ENCODE peak calls at places on chromosomes 16 and 17, in five cellular contexts. C, M, L, H and D are unnamed samples.

GRCh38 chr17:5203908-5204294 is 12.2 kb upstream of the ZNF594 start:
- DNase-seq in L (peak), H (no peak), M (no peak), C (peak), D (no peak)

GRCh38 chr16:28869201-28869600 is 5.6 kb downstream of the SH2B1 start:
- DNase-seq in L (no peak), H (no peak), M (no peak), C (no peak), D (no peak)

GRCh38 chr16:86509759-86510464 is 415 bp upstream of the FOXF1 start:
- DNase-seq in H (no peak), L (peak), M (no peak), C (no peak), D (no peak)

GRCh38 chr17:59892251-59892848 is 393 bp downstream of the TUBD1 start:
- DNase-seq in M (no peak), C (no peak), L (no peak), H (no peak), D (no peak)

GRCh38 chr17:68613739-68614298 is 12.7 kb upstream of the FAM20A start:
- DNase-seq in L (peak), M (peak), C (no peak), H (no peak), D (peak)

GRCh38 chr17:42246515-42246914 is 29.7 kb downstream of the STAT5B start:
- DNase-seq in H (no peak), L (no peak), C (no peak), M (no peak), D (no peak)

GRCh38 chr17:17445925-17446665 is 30.7 kb upstream of the MED9 start:
- DNase-seq in L (peak), C (peak), M (peak), H (no peak), D (no peak)

GRCh38 chr17:68182940-68183551 is 64.8 kb upstream of the AMZ2 start:
- DNase-seq in L (no peak), M (no peak), H (no peak), C (no peak), D (peak)

GRCh38 chr17:20965492-20965891 is 77.3 kb downstream of the USP22 start:
- DNase-seq in H (no peak), L (no peak), C (no peak), M (no peak), D (no peak)

GRCh38 chr17:43169561-43170139 is 1.4 kb upstream of the NBR1 start:
- DNase-seq in M (peak), L (peak), C (peak), H (no peak), D (no peak)

GRCh38 chr16:72740346-72740745 is 307.6 kb downstream of the ZFHX3 start:
- DNase-seq in H (no peak), C (no peak), M (no peak), L (no peak), D (no peak)

GRCh38 chr17:78899361-78900260 is 3.4 kb downstream of the CEP295NL start:
- DNase-seq in M (no peak), H (no peak), L (peak), C (no peak), D (no peak)

GRCh38 chr16:89187337-89188063 is 12.8 kb downstream of the SLC22A31 start:
- DNase-seq in L (peak), C (no peak), H (peak), M (no peak), D (peak)

GRCh38 chr17:7634384-7634783 is 4.4 kb downstream of the SHBG start:
- DNase-seq in L (peak), H (no peak), M (peak), C (no peak), D (no peak)

GRCh38 chr17:6435968-6436367 is 1.0 kb upstream of the AIPL1 start:
- DNase-seq in C (peak), L (peak), H (peak), M (peak), D (no peak)